ENCODE peak calls at places on chromosome 7, in four cellular contexts. M is K562, U is HepG2, Z is GM12878. A is an unnamed sample.

GRCh38 chr7:85669139-85669692 is 482.4 kb upstream of the SEMA3D start:
- DNase-seq in Z (no peak), M (no peak), U (no peak), A (no peak)

GRCh38 chr7:51593638-51594037 is 277.0 kb upstream of the COBL start:
- DNase-seq in Z (no peak), U (no peak), M (no peak), A (no peak)

GRCh38 chr7:751826-752225 is 24.7 kb upstream of the PRKAR1B start:
- DNase-seq in M (no peak), U (no peak), Z (no peak), A (no peak)

GRCh38 chr7:30984359-30985107 is 20.8 kb downstream of the GHRHR start:
- DNase-seq in Z (no peak), U (no peak), M (no peak), A (no peak)

GRCh38 chr7:37067961-37068536 is 343.8 kb upstream of the AOAH start:
- DNase-seq in Z (peak; percentile 13), M (no peak), U (no peak), A (peak; percentile 58)

GRCh38 chr7:26584964-26585650 is 279.3 kb downstream of the SKAP2 start:
- DNase-seq in M (peak; percentile 2), Z (no peak), U (no peak), A (peak; percentile 34)

GRCh38 chr7:49718755-49719154 is 54.7 kb upstream of the VWC2 start:
- DNase-seq in Z (no peak), M (no peak), U (no peak), A (no peak)

GRCh38 chr7:11552676-11553075 is 279.3 kb downstream of the THSD7A start:
- DNase-seq in Z (no peak), M (no peak), U (no peak), A (no peak)

GRCh38 chr7:85464042-85464651 is 277.3 kb upstream of the SEMA3D start:
- DNase-seq in M (no peak), U (no peak), Z (no peak), A (no peak)

GRCh38 chr7:108358553-108358952 is 97.7 kb downstream of the NRCAM start:
- DNase-seq in M (no peak), Z (no peak), U (peak; percentile 98), A (peak; percentile 10)

GRCh38 chr7:81008901-81009300 is 90.0 kb upstream of the SEMA3C start:
- DNase-seq in Z (no peak), M (no peak), U (no peak), A (no peak)

GRCh38 chr7:73865738-73866445 is 4.9 kb downstream of the TMEM270 start:
- DNase-seq in U (peak; percentile 34), M (peak; percentile 61), Z (no peak), A (no peak)

GRCh38 chr7:37230221-37230620 is 218.4 kb downstream of the ELMO1 start:
- DNase-seq in Z (no peak), M (no peak), U (no peak), A (no peak)

GRCh38 chr7:106167439-106168136 is 55.5 kb upstream of the SYPL1 start:
- DNase-seq in U (no peak), Z (no peak), M (no peak), A (no peak)

GRCh38 chr7:106170216-106170615 is 58.1 kb upstream of the SYPL1 start:
- DNase-seq in Z (no peak), M (no peak), U (no peak), A (no peak)

GRCh38 chr7:106165328-106165727 is 53.2 kb upstream of the SYPL1 start:
- DNase-seq in U (no peak), M (no peak), Z (no peak), A (no peak)

GRCh38 chr7:106163257-106163656 is 51.1 kb upstream of the SYPL1 start:
- DNase-seq in U (no peak), Z (no peak), M (no peak), A (no peak)

GRCh38 chr7:106166651-106167342 is 54.7 kb upstream of the SYPL1 start:
- DNase-seq in Z (no peak), U (peak; percentile 62), M (peak; percentile 83), A (peak; percentile 67)
- TF ChIP-seq SP1 in Z (no peak), U (no peak), M (no peak), A (no peak)

DNA sequence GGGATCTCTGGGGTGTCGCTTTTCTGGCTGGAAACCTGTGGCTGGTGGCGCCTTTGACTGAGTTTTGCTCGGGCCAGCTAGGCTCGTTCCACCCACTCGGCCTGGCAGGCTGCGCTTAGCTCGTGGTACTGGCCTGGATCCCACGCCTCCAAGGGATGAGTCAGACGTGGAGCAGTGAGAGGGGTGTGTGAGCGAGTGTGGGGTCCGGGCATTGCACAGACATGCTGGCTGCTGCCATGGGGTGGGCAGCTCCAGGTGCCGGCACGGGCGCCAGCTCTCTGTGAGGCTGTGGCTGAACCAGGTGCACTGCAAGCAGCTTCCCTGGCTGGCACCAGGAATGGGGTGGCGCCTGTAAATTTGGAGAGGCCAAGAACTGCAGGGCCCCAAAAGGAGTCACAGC is 63.1 kb upstream of the CACNA2D1 start:
- DNase-seq in M (no peak), U (no peak), Z (no peak), A (no peak)
- TF ChIP-seq FOXM1 in M (no peak), U (no peak), Z (no peak), A (no peak)

DNA sequence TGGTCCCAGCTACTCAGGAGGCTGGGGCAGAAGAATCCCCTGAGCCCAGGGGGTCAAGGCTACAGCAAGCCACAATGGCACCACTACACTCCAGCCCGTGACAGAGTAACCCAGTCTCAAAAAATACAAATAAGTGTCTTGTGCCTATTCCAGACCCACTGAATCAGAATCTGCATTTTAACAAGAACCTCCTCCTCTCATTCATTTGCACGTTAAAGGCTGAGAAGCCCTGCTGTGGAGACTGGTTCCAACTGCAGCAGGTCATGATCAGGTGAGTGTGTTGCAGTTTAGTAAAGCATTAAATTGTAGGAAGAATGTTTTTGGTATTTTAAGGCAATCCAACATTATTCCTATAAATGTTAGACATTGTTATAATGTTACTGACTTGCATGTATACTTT is 30.5 kb downstream of the MKRN1 start:
- DNase-seq in U (no peak), Z (no peak), M (no peak), A (no peak)
- TF ChIP-seq BHLHE40 in U (no peak), Z (no peak), M (no peak), A (no peak)

GRCh38 chr7:17301491-17302101 is 3.1 kb downstream of the AHR start:
- DNase-seq in M (peak; percentile 37), U (no peak), Z (no peak), A (no peak)
- TF ChIP-seq SP1 in M (no peak), U (no peak), Z (no peak), A (no peak)

DNA sequence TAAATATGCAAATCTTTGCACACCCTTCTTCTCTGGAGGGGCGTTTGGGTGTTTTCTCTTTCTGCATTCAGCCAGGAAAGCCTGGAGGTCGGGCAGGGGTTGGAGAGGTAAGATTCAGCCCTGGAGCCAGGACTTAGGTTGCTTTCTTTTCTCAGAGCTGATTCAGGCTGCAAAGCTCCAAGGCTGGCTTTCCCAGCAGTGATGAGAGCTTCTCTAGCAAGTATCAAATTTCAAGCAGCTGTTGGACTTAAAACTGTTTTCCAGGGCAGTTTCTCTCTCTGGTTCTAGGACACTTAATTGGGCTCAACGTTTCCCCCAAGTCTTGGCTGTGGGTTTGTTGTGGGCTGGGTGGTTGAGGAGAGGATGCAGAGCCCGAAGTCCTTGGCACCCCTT is 608 bp downstream of the AKR1B10 start:
- DNase-seq in U (peak; percentile 18), M (no peak), Z (no peak), A (no peak)
- TF ChIP-seq FOXM1 in U (no peak), M (no peak), Z (no peak), A (no peak)

GRCh38 chr7:12714436-12714737 is 27.0 kb downstream of the ARL4A start:
- DNase-seq in M (peak; percentile 17), U (no peak), Z (no peak), A (no peak)

GRCh38 chr7:12709731-12710502 is 22.5 kb downstream of the ARL4A start:
- DNase-seq in Z (no peak), U (no peak), M (no peak), A (no peak)

GRCh38 chr7:12713625-12714435 is 26.4 kb downstream of the ARL4A start:
- DNase-seq in U (no peak), Z (no peak), M (peak; percentile 67), A (no peak)

GRCh38 chr7:12711124-12711523 is 23.7 kb downstream of the ARL4A start:
- DNase-seq in Z (no peak), U (no peak), M (no peak), A (no peak)

DNA sequence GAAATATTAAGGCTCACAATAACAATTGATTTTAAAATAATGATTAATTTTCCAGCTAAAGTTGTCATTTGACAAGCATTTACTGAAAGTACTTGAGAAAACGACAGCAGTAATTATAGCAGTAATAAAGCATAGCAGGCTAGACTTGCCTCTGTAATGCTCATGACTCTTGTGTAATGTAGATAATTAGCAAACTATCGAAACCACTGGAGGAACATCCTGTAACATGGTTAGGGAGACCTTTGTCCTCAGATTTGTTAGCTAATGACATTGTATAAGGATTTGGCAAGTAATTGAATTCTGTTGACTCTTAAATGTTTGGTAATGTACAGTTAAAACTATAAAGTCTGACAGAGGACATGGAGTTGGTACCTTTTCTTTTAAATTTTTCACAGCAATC is 24.8 kb downstream of the ARL4A start:
- DNase-seq in M (peak; percentile 33), Z (no peak), U (peak; percentile 69), A (no peak)
- TF ChIP-seq BHLHE40 in M (no peak), Z (no peak), U (no peak), A (no peak)

GRCh38 chr7:151008511-151009323 is 15.6 kb downstream of the ATG9B start:
- DNase-seq in Z (peak; percentile 39), M (peak; percentile 99), U (peak; percentile 47), A (peak; percentile 55)
- TF ChIP-seq SP1 in Z (no peak), M (peak; percentile 90), U (no peak), A (no peak)

GRCh38 chr7:89839329-89839728 is 314.9 kb upstream of the STEAP1 start:
- DNase-seq in Z (no peak), M (no peak), U (no peak), A (no peak)

DNA sequence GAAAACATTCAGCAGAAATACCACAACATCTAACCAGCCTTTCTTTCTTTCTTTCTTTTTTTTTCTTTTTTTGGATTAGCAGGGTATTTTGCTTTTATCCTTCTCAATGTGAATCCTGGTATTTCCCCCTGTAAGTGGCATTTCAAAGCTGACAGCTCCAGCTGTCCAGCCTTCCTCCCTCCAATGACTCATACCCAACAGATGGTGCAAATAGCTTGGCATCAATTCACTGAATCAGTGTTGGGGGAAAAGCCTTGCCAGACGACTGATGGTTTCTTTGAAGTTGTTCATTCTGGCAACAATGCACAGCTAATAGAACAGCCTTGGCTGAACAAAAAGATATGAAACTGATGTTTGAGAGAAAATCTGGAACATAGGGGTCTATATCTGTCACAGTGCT is 316.8 kb upstream of the STEAP1 start:
- DNase-seq in U (no peak), M (no peak), Z (no peak), A (no peak)
- TF ChIP-seq FOXM1 in U (no peak), M (no peak), Z (no peak), A (no peak)